ENCODE peak calls at places on chromosomes 16 and 17, in eight cellular contexts. R, I, G, B, T, J, Q and M are unnamed samples.
A peak's percentile ranks its signal among the peaks of the same experiment; 100 is the strongest.

GRCh38 chr17:56636276-56636675 is 42.8 kb downstream of the NOG start:
- DNase-seq in R (no peak), I (no peak), G (no peak), B (no peak), T (no peak), J (peak; percentile 50), Q (no peak), M (no peak)

GRCh38 chr17:58527949-58528348 is 13.5 kb upstream of the MTMR4 start:
- DNase-seq in R (no peak), I (no peak), G (no peak), B (no peak), T (no peak), J (no peak), Q (no peak), M (no peak)

GRCh38 chr16:11042205-11042604 is 97.8 kb downstream of the CLEC16A start:
- DNase-seq in R (no peak), I (no peak), G (no peak), B (peak; percentile 50), T (no peak), J (no peak), Q (no peak), M (no peak)

GRCh38 chr16:11386791-11387546 is 41.7 kb downstream of the RMI2 start:
- DNase-seq in R (no peak), I (no peak), G (no peak), B (no peak), T (no peak), J (peak; percentile 41), Q (peak; percentile 57), M (no peak)

GRCh38 chr17:82949361-82949760 is 109.5 kb upstream of the ZNF750 start:
- DNase-seq in R (no peak), I (no peak), G (no peak), B (no peak), T (no peak), J (no peak), Q (no peak), M (no peak)

GRCh38 chr17:64259436-64259835 is 3.6 kb downstream of the TEX2 start:
- DNase-seq in R (no peak), I (no peak), G (no peak), B (no peak), T (no peak), J (no peak), Q (no peak), M (no peak)

GRCh38 chr16:12124742-12125141 is 148.2 kb downstream of the SNX29 start:
- DNase-seq in R (no peak), I (no peak), G (no peak), B (no peak), T (no peak), J (no peak), Q (no peak), M (no peak)

GRCh38 chr17:40283662-40284061 is 4.0 kb upstream of the CDC6 start:
- DNase-seq in R (peak; percentile 96), I (peak; percentile 95), G (no peak), B (no peak), T (peak; percentile 47), J (peak; percentile 75), Q (no peak), M (peak; percentile 60)

GRCh38 chr17:5758651-5759050 is 174.3 kb upstream of the NLRP1 start:
- DNase-seq in R (peak; percentile 4), I (no peak), G (no peak), B (peak; percentile 34), T (no peak), J (no peak), Q (no peak), M (no peak)

GRCh38 chr17:33474789-33475188 is 181.7 kb upstream of the ASIC2 start:
- DNase-seq in R (no peak), I (no peak), G (no peak), B (no peak), T (no peak), J (no peak), Q (no peak), M (no peak)

GRCh38 chr17:73533801-73534574 is 110.3 kb downstream of the SDK2 start:
- DNase-seq in R (no peak), I (no peak), G (no peak), B (no peak), T (no peak), J (no peak), Q (no peak), M (no peak)

GRCh38 chr16:47644166-47644565 is 183.0 kb downstream of the PHKB start:
- DNase-seq in R (no peak), I (peak; percentile 75), G (no peak), B (peak; percentile 76), T (no peak), J (peak; percentile 68), Q (peak; percentile 28), M (no peak)

GRCh38 chr17:40938981-40939380 is 1.5 kb upstream of the KRT23 start:
- DNase-seq in R (no peak), I (no peak), G (no peak), B (no peak), T (no peak), J (no peak), Q (no peak), M (no peak)

GRCh38 chr16:51881731-51882130 is 665.2 kb downstream of the TOX3 start:
- DNase-seq in R (no peak), I (peak; percentile 75), G (no peak), B (no peak), T (no peak), J (no peak), Q (no peak), M (no peak)

GRCh38 chr16:66902648-66903543 is 15.8 kb downstream of the CDH16 start:
- DNase-seq in R (no peak), I (no peak), G (no peak), B (no peak), T (no peak), J (no peak), Q (no peak), M (no peak)

GRCh38 chr16:69823831-69824563 is 61.9 kb downstream of the WWP2 start:
- DNase-seq in R (peak; percentile 32), I (no peak), G (no peak), B (no peak), T (no peak), J (no peak), Q (peak; percentile 69), M (no peak)

GRCh38 chr17:65029605-65030308 is 26.8 kb downstream of the GNA13 start:
- DNase-seq in R (no peak), I (no peak), G (no peak), B (no peak), T (no peak), J (no peak), Q (no peak), M (no peak)

GRCh38 chr16:46801428-46802049 is 29.4 kb downstream of the C16orf87 start:
- DNase-seq in R (peak; percentile 31), I (peak; percentile 43), G (no peak), B (no peak), T (no peak), J (peak; percentile 70), Q (no peak), M (no peak)

GRCh38 chr16:88731699-88732098 is 25.4 kb downstream of the CTU2 start:
- DNase-seq in R (no peak), I (no peak), G (no peak), B (no peak), T (no peak), J (no peak), Q (no peak), M (no peak)

GRCh38 chr17:83202002-83203000 is 122.9 kb downstream of the METRNL start:
- DNase-seq in R (no peak), I (no peak), G (peak; percentile 3), B (peak; percentile 61), T (no peak), J (no peak), Q (peak; percentile 25), M (peak; percentile 4)

GRCh38 chr16:77434365-77435239 is at the start of gene ADAMTS18:
- DNase-seq in R (no peak), I (no peak), G (no peak), B (no peak), T (no peak), J (no peak), Q (no peak), M (no peak)

GRCh38 chr16:642189-643049 is 791 bp downstream of the MCRIP2 start:
- DNase-seq in R (peak; percentile 74), I (no peak), G (no peak), B (no peak), T (no peak), J (peak; percentile 47), Q (peak; percentile 85), M (peak; percentile 44)

GRCh38 chr17:76868669-76869208 is 535 bp downstream of the MGAT5B start:
- DNase-seq in R (no peak), I (no peak), G (no peak), B (no peak), T (no peak), J (peak; percentile 56), Q (no peak), M (no peak)

GRCh38 chr17:49353607-49354006 is 8.4 kb downstream of the ZNF652 start:
- DNase-seq in R (no peak), I (no peak), G (no peak), B (no peak), T (no peak), J (peak; percentile 49), Q (no peak), M (no peak)

GRCh38 chr16:73771676-73772075 is 524.9 kb upstream of the PSMD7 start:
- DNase-seq in R (no peak), I (peak; percentile 17), G (no peak), B (no peak), T (no peak), J (no peak), Q (no peak), M (no peak)

GRCh38 chr17:82544431-82545070 is 25.0 kb downstream of the FOXK2 start:
- DNase-seq in R (no peak), I (no peak), G (no peak), B (no peak), T (no peak), J (no peak), Q (no peak), M (no peak)

GRCh38 chr17:67675481-67675880 is 42.3 kb upstream of the NOL11 start:
- DNase-seq in R (no peak), I (no peak), G (no peak), B (no peak), T (no peak), J (no peak), Q (no peak), M (no peak)

GRCh38 chr16:59058261-59058660 is 324.1 kb upstream of the GOT2 start:
- DNase-seq in R (no peak), I (no peak), G (no peak), B (no peak), T (no peak), J (no peak), Q (no peak), M (no peak)

GRCh38 chr17:28240688-28241340 is 78.2 kb upstream of the TMEM97 start:
- DNase-seq in R (no peak), I (no peak), G (no peak), B (no peak), T (no peak), J (no peak), Q (no peak), M (no peak)